ENCODE peak calls at places on chromosomes 4 and X, in nine cellular contexts. V, W, E, U, P, H, I, T and S are unnamed samples.
A peak's percentile ranks its signal among the peaks of the same experiment; 100 is the strongest.

GRCh38 chrX:154051210-154051810 is 31.6 kb upstream of the IRAK1 start:
- DNase-seq in V (peak; percentile 47), W (no peak), E (peak; percentile 81), U (peak; percentile 11), P (peak; percentile 33), H (peak; percentile 54), I (peak; percentile 67), T (peak; percentile 75), S (peak; percentile 24)

GRCh38 chr4:150540959-150541360 is 41.0 kb upstream of the MAB21L2 start:
- DNase-seq in V (no peak), W (no peak), E (no peak), U (no peak), P (no peak), H (no peak), I (peak; percentile 3), T (no peak), S (no peak)

GRCh38 chr4:100984901-100985300 is 362.4 kb downstream of the PPP3CA start:
- DNase-seq in V (no peak), W (no peak), E (no peak), U (no peak), P (no peak), H (no peak), I (no peak), T (no peak), S (no peak)

GRCh38 chr4:130699004-130699403 is 1603.1 kb downstream of the C4orf33 start:
- DNase-seq in V (no peak), W (no peak), E (no peak), U (no peak), P (no peak), H (no peak), I (no peak), T (no peak), S (no peak)

GRCh38 chrX:112851806-112852205 is 11.2 kb upstream of the AMOT start:
- DNase-seq in V (no peak), W (no peak), E (no peak), U (no peak), P (no peak), H (no peak), I (no peak), T (no peak), S (no peak)

GRCh38 chrX:11257290-11257689 is 35.9 kb upstream of the AMELX start:
- DNase-seq in V (no peak), W (no peak), E (no peak), U (no peak), P (no peak), H (no peak), I (no peak), T (no peak), S (no peak)

GRCh38 chr4:26069218-26069617 is 155.2 kb downstream of the SMIM20 start:
- DNase-seq in V (no peak), W (no peak), E (no peak), U (no peak), P (no peak), H (peak; percentile 68), I (peak; percentile 81), T (no peak), S (no peak)

GRCh38 chr4:52645315-52645714 is 13.8 kb downstream of the USP46 start:
- DNase-seq in V (no peak), W (no peak), E (no peak), U (no peak), P (no peak), H (no peak), I (no peak), T (no peak), S (no peak)

GRCh38 chr4:145812902-145813301 is 125.7 kb downstream of the ZNF827 start:
- DNase-seq in V (no peak), W (no peak), E (no peak), U (no peak), P (no peak), H (no peak), I (no peak), T (no peak), S (no peak)

GRCh38 chrX:14427614-14428013 is 101.7 kb upstream of the GLRA2 start:
- DNase-seq in V (no peak), W (no peak), E (no peak), U (no peak), P (no peak), H (no peak), I (peak; percentile 0), T (no peak), S (no peak)

GRCh38 chr4:133152330-133152791 is 3.3 kb downstream of the PCDH10 start:
- DNase-seq in V (no peak), W (no peak), E (no peak), U (no peak), P (no peak), H (no peak), I (peak; percentile 25), T (peak; percentile 42), S (no peak)

GRCh38 chrX:153900806-153901752 is 3.4 kb upstream of the AVPR2 start:
- DNase-seq in V (peak; percentile 32), W (peak; percentile 68), E (peak; percentile 51), U (peak; percentile 32), P (no peak), H (peak; percentile 42), I (peak; percentile 87), T (peak; percentile 78), S (peak; percentile 47)

GRCh38 chr4:148565801-148566200 is 123.6 kb upstream of the NR3C2 start:
- DNase-seq in V (no peak), W (no peak), E (no peak), U (no peak), P (peak; percentile 13), H (no peak), I (no peak), T (no peak), S (no peak)

GRCh38 chrX:120794525-120794975 is 81.1 kb downstream of the CT47B1 start:
- DNase-seq in V (no peak), W (no peak), E (no peak), U (no peak), P (no peak), H (no peak), I (no peak), T (no peak), S (no peak)

GRCh38 chr4:176469546-176469945 is 149.8 kb downstream of the SPCS3 start:
- DNase-seq in V (no peak), W (no peak), E (no peak), U (no peak), P (no peak), H (no peak), I (no peak), T (no peak), S (no peak)

GRCh38 chrX:21047034-21047455 is 327.2 kb upstream of the CNKSR2 start:
- DNase-seq in V (no peak), W (no peak), E (no peak), U (no peak), P (no peak), H (peak; percentile 24), I (peak; percentile 23), T (no peak), S (no peak)

GRCh38 chr4:158540125-158540907 is 18.6 kb downstream of the RXFP1 start:
- DNase-seq in V (no peak), W (no peak), E (no peak), U (no peak), P (no peak), H (no peak), I (no peak), T (no peak), S (no peak)

GRCh38 chr4:169128902-169129301 is 118.8 kb upstream of the CBR4 start:
- DNase-seq in V (no peak), W (no peak), E (no peak), U (no peak), P (no peak), H (no peak), I (peak; percentile 35), T (no peak), S (no peak)

GRCh38 chr4:10066206-10066605 is 44.9 kb upstream of the SLC2A9 start:
- DNase-seq in V (no peak), W (no peak), E (no peak), U (no peak), P (no peak), H (no peak), I (no peak), T (no peak), S (no peak)

GRCh38 chrX:109952050-109952449 is 50.9 kb upstream of the TMEM164 start:
- DNase-seq in V (no peak), W (no peak), E (no peak), U (no peak), P (no peak), H (no peak), I (peak; percentile 1), T (no peak), S (no peak)

GRCh38 chrX:139204903-139205667 is 325.5 kb upstream of the F9 start:
- DNase-seq in V (no peak), W (peak; percentile 45), E (peak; percentile 26), U (no peak), P (no peak), H (peak; percentile 59), I (peak; percentile 82), T (no peak), S (no peak)

GRCh38 chrX:30150196-30150895 is 65.0 kb upstream of the MAGEB2 start:
- DNase-seq in V (no peak), W (no peak), E (no peak), U (no peak), P (no peak), H (no peak), I (no peak), T (no peak), S (no peak)

GRCh38 chrX:17854521-17854920 is 6.6 kb downstream of the RAI2 start:
- DNase-seq in V (no peak), W (no peak), E (no peak), U (no peak), P (no peak), H (no peak), I (no peak), T (no peak), S (no peak)

GRCh38 chr4:17236686-17237085 is 275.2 kb downstream of the QDPR start:
- DNase-seq in V (no peak), W (no peak), E (no peak), U (no peak), P (no peak), H (no peak), I (no peak), T (no peak), S (no peak)

GRCh38 chr4:122635205-122635604 is 14.3 kb upstream of the IL21 start:
- DNase-seq in V (no peak), W (no peak), E (no peak), U (no peak), P (no peak), H (no peak), I (no peak), T (no peak), S (no peak)

GRCh38 chrX:43718956-43719355 is 62.9 kb downstream of the MAOA start:
- DNase-seq in V (no peak), W (no peak), E (no peak), U (no peak), P (no peak), H (no peak), I (no peak), T (no peak), S (no peak)

GRCh38 chr4:83010111-83010521 is 507 bp downstream of the LIN54 start:
- DNase-seq in V (no peak), W (no peak), E (no peak), U (no peak), P (no peak), H (no peak), I (peak; percentile 54), T (no peak), S (no peak)

GRCh38 chrX:2875798-2876399 is 47.2 kb downstream of the GYG2 start:
- DNase-seq in V (no peak), W (no peak), E (no peak), U (no peak), P (no peak), H (peak; percentile 25), I (no peak), T (no peak), S (no peak)

GRCh38 chrX:75648803-75649588 is 126.2 kb upstream of the ZDHHC15 start:
- DNase-seq in V (no peak), W (no peak), E (no peak), U (no peak), P (no peak), H (no peak), I (no peak), T (no peak), S (no peak)

GRCh38 chrX:11589573-11590110 is 76.1 kb downstream of the ARHGAP6 start:
- DNase-seq in V (no peak), W (no peak), E (no peak), U (no peak), P (no peak), H (no peak), I (no peak), T (no peak), S (no peak)

GRCh38 chrX:100745205-100745604 is 13.3 kb upstream of the SYTL4 start:
- DNase-seq in V (no peak), W (no peak), E (no peak), U (no peak), P (no peak), H (no peak), I (no peak), T (no peak), S (no peak)